ENCODE peak calls at places on chromosomes 12 and 14, in five cellular contexts. Y, M, N, P and C are unnamed samples.

GRCh38 chr12:79375050-79375449 is 315.7 kb downstream of the PAWR start:
- DNase-seq in Y (no peak), M (no peak), N (no peak), P (no peak), C (no peak)

GRCh38 chr12:112422531-112422930 is 3.8 kb downstream of the PTPN11 start:
- DNase-seq in Y (no peak), M (no peak), N (no peak), P (peak; percentile 51), C (no peak)

GRCh38 chr12:44565163-44565562 is 311.0 kb downstream of the NELL2 start:
- DNase-seq in Y (no peak), M (no peak), N (no peak), P (no peak), C (no peak)

GRCh38 chr14:69615471-69616407 is 4.3 kb downstream of the SUSD6 start:
- DNase-seq in Y (peak; percentile 54), M (peak; percentile 36), N (no peak), P (peak; percentile 91), C (peak; percentile 67)

GRCh38 chr14:44404021-44404420 is 103.1 kb downstream of the FSCB start:
- DNase-seq in Y (no peak), M (no peak), N (peak; percentile 68), P (no peak), C (no peak)

GRCh38 chr12:104411826-104412626 is 44.7 kb upstream of the CHST11 start:
- DNase-seq in Y (no peak), M (no peak), N (no peak), P (no peak), C (no peak)

GRCh38 chr12:113306382-113306781 is 28.5 kb downstream of the SLC8B1 start:
- DNase-seq in Y (no peak), M (no peak), N (no peak), P (no peak), C (no peak)

GRCh38 chr12:62347922-62348650 is 87.9 kb downstream of the USP15 start:
- DNase-seq in Y (no peak), M (no peak), N (no peak), P (peak; percentile 6), C (no peak)

GRCh38 chr14:102320033-102320660 is 601 bp downstream of the ZNF839 start:
- DNase-seq in Y (peak; percentile 49), M (peak; percentile 36), N (peak; percentile 29), P (peak; percentile 75), C (peak; percentile 31)

GRCh38 chr12:131753041-131753440 is 42.2 kb downstream of the SFSWAP start:
- DNase-seq in Y (no peak), M (no peak), N (no peak), P (no peak), C (no peak)